ENCODE peak calls at places on chromosomes 5 and 9, in seven cellular contexts. P is HepG2, F is mucosa of descending colon, S is OCI-LY7, Y is AG10803, H is hepatocyte, T is K562. Q is an unnamed sample.

GRCh38 chr9:132312873-132313272 is 41.9 kb downstream of the SETX start:
- DNase-seq in P (no peak), T (no peak), S (no peak), H (no peak), F (no peak), Y (no peak), Q (no peak)

GRCh38 chr5:74098456-74098855 is 472.5 kb downstream of the ARHGEF28 start:
- DNase-seq in H (no peak), S (no peak), F (no peak), Y (no peak), T (no peak), P (no peak), Q (no peak)

GRCh38 chr9:101383361-101383760 is 1.4 kb downstream of the BAAT start:
- DNase-seq in P (no peak), H (no peak), S (no peak), Y (peak), F (no peak), T (no peak), Q (no peak)

GRCh38 chr9:91047529-91047928 is 245.9 kb downstream of the SYK start:
- DNase-seq in P (no peak), S (no peak), H (no peak), F (no peak), Y (peak), T (no peak), Q (no peak)

GRCh38 chr5:67806647-67807046 is 408.9 kb upstream of the PIK3R1 start:
- DNase-seq in S (no peak), T (no peak), F (no peak), P (no peak), Y (no peak), H (no peak), Q (no peak)

GRCh38 chr5:53364098-53364497 is 116.3 kb upstream of the FST start:
- DNase-seq in Y (no peak), S (no peak), H (no peak), F (no peak), P (no peak), T (no peak), Q (no peak)

GRCh38 chr5:112554089-112554977 is 135.3 kb upstream of the EPB41L4A start:
- DNase-seq in P (no peak), Y (peak), S (no peak), F (no peak), T (no peak), H (no peak), Q (no peak)

GRCh38 chr5:142000709-142001484 is 11.9 kb downstream of the GNPDA1 start:
- DNase-seq in S (no peak), T (peak), H (no peak), Y (no peak), F (peak), P (peak), Q (no peak)

GRCh38 chr9:107336718-107337360 is 53.8 kb downstream of the RAD23B start:
- DNase-seq in T (no peak), H (no peak), P (no peak), F (no peak), S (no peak), Y (peak), Q (peak)

GRCh38 chr5:40634593-40634992 is 45.1 kb upstream of the PTGER4 start:
- DNase-seq in F (no peak), H (no peak), T (no peak), P (no peak), S (no peak), Y (no peak), Q (no peak)

GRCh38 chr9:14349141-14349817 is 35.3 kb upstream of the NFIB start:
- DNase-seq in Y (no peak), S (no peak), T (no peak), F (peak), P (no peak), H (no peak), Q (no peak)

GRCh38 chr5:30572279-30572678 is 621.2 kb upstream of the CDH6 start:
- DNase-seq in Y (no peak), F (no peak), T (no peak), S (no peak), H (peak), P (peak), Q (no peak)

GRCh38 chr5:14165375-14166091 is 22.4 kb downstream of the TRIO start:
- DNase-seq in H (no peak), T (no peak), Y (peak), S (no peak), F (no peak), P (peak), Q (no peak)

GRCh38 chr9:107480386-107480789 is 9.2 kb downstream of the KLF4 start:
- DNase-seq in Y (peak), H (peak), T (peak), S (no peak), P (no peak), F (peak), Q (no peak)

GRCh38 chr5:41445937-41446563 is 64.4 kb downstream of the PLCXD3 start:
- DNase-seq in F (peak), Y (peak), T (no peak), H (no peak), S (no peak), P (no peak), Q (no peak)

GRCh38 chr5:111142932-111143331 is 50.8 kb downstream of the WDR36 start:
- DNase-seq in P (no peak), F (no peak), H (no peak), Y (no peak), T (no peak), S (no peak), Q (no peak)

GRCh38 chr5:56947052-56947451 is 4.9 kb downstream of the MIER3 start:
- DNase-seq in Y (no peak), H (no peak), P (no peak), T (no peak), F (no peak), S (no peak), Q (no peak)

GRCh38 chr5:81698806-81699205 is 52.1 kb downstream of the SSBP2 start:
- DNase-seq in F (no peak), P (no peak), Y (no peak), S (no peak), T (no peak), H (no peak), Q (no peak)

GRCh38 chr5:116789522-116789921 is 214.9 kb upstream of the SEMA6A start:
- DNase-seq in H (no peak), Y (no peak), P (no peak), S (no peak), T (no peak), F (no peak), Q (peak)

GRCh38 chr9:93678199-93679019 is 102.0 kb downstream of the PHF2 start:
- DNase-seq in F (peak), H (no peak), T (no peak), Y (no peak), P (no peak), S (no peak), Q (no peak)

GRCh38 chr9:121350993-121351561 is 19.0 kb downstream of the STOM start:
- DNase-seq in H (peak), S (no peak), F (peak), T (peak), P (no peak), Y (peak), Q (peak)

GRCh38 chr9:79129865-79130480 is 441.8 kb upstream of the TLE4 start:
- DNase-seq in S (peak), H (peak), Y (peak), P (peak), F (peak), T (peak), Q (peak)

GRCh38 chr5:113043491-113043931 is 66.9 kb downstream of the DCP2 start:
- DNase-seq in T (peak), P (peak), S (peak), F (no peak), Y (peak), H (peak), Q (no peak)

GRCh38 chr5:73450672-73451217 is 2.2 kb upstream of the FOXD1 start:
- DNase-seq in S (no peak), Y (no peak), P (no peak), T (peak), H (no peak), F (no peak), Q (no peak)

GRCh38 chr9:97766092-97766491 is 69.0 kb upstream of the XPA start:
- DNase-seq in H (no peak), P (no peak), T (no peak), Y (peak), S (no peak), F (no peak), Q (no peak)

GRCh38 chr5:28281381-28281780 is 1243.0 kb upstream of the CDH9 start:
- DNase-seq in H (no peak), F (no peak), P (no peak), Y (no peak), S (no peak), T (no peak), Q (no peak)

GRCh38 chr5:157516626-157517325 is 56.8 kb downstream of the NIPAL4 start:
- DNase-seq in F (no peak), H (peak), S (no peak), P (no peak), T (no peak), Y (peak), Q (no peak)

GRCh38 chr9:38061326-38061947 is 7.6 kb downstream of the SHB start:
- DNase-seq in P (no peak), S (no peak), F (no peak), T (no peak), H (no peak), Y (peak), Q (no peak)

GRCh38 chr5:128084228-128085167 is 932 bp downstream of the SLC12A2 start:
- DNase-seq in P (no peak), F (peak), H (peak), T (peak), S (peak), Y (no peak), Q (no peak)

GRCh38 chr9:112898872-112899281 is 8.2 kb upstream of the SLC46A2 start:
- DNase-seq in T (no peak), Y (no peak), H (no peak), F (no peak), P (peak), S (no peak), Q (no peak)

GRCh38 chr9:126483468-126484056 is 130.2 kb upstream of the LMX1B start:
- DNase-seq in T (no peak), S (no peak), F (no peak), Y (no peak), P (no peak), H (no peak), Q (no peak)

GRCh38 chr9:101957705-101958104 is 219.3 kb upstream of the GRIN3A start:
- DNase-seq in T (no peak), P (no peak), Y (no peak), F (no peak), S (no peak), H (no peak), Q (peak)

GRCh38 chr9:108416321-108416720 is 439.5 kb downstream of the ACTL7B start:
- DNase-seq in P (peak), H (peak), Y (no peak), S (no peak), F (peak), T (no peak), Q (no peak)

GRCh38 chr5:59838067-59838466 is 55.5 kb downstream of the PDE4D start:
- DNase-seq in H (no peak), Y (no peak), T (no peak), F (no peak), S (no peak), P (no peak), Q (no peak)

GRCh38 chr5:59835782-59836181 is 57.7 kb downstream of the PDE4D start:
- DNase-seq in T (no peak), H (no peak), F (no peak), S (no peak), P (no peak), Y (no peak), Q (no peak)

GRCh38 chr5:59837071-59837470 is 56.5 kb downstream of the PDE4D start:
- DNase-seq in Y (no peak), T (no peak), F (no peak), S (no peak), H (no peak), P (no peak), Q (no peak)

GRCh38 chr5:59840200-59840601 is 53.3 kb downstream of the PDE4D start:
- DNase-seq in F (no peak), S (no peak), Y (no peak), H (peak), P (peak), T (no peak), Q (peak)

DNA sequence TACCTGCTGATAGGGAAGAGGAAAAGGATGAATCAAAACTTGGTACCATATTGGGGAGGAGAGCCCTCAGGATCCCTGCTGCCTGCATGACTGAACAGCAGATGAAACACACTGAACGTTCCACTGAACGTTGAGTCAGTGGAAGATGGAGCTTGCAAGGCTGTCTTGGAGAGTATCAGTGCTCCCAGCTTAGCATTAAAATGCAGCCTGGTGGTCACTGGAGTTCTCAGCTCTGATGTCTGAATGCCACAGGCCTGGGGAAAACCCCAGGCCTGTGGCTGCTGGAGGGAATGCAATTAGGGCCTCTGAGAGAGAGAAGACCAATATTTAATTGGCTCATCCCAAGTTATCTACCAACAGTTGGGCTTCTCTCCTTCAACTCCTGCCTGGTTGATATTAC is 54.5 kb downstream of the PDE4D start:
- DNase-seq in Y (no peak), S (no peak), T (no peak), F (no peak), P (no peak), H (no peak), Q (no peak)
- H3K4me3 ChIP-seq in Y (no peak), S (no peak), T (no peak), F (no peak), P (no peak), H (no peak), Q (no peak)

GRCh38 chr9:34591911-34592866 is 2.7 kb upstream of the CNTFR start:
- DNase-seq in T (no peak), F (no peak), P (no peak), Y (no peak), H (no peak), S (no peak), Q (no peak)
- TF ChIP-seq CTCF in T (no peak), F (no peak), P (no peak), Y (no peak), H (no peak), S (peak), Q (no peak)

GRCh38 chr9:109780453-109781033 is 545 bp downstream of the PALM2AKAP2 start:
- DNase-seq in T (no peak), Y (peak), F (peak), P (no peak), S (no peak), H (no peak), Q (no peak)
- H3K4me3 ChIP-seq in T (no peak), Y (peak), F (no peak), P (peak), S (no peak), H (peak), Q (peak)

GRCh38 chr9:21585756-21586752 is 103.9 kb upstream of the IFNE start:
- DNase-seq in H (no peak), P (no peak), F (no peak), S (no peak), T (no peak), Y (peak), Q (no peak)
- TF ChIP-seq CTCF in H (no peak), P (no peak), F (no peak), S (no peak), T (no peak), Y (peak), Q (no peak)

GRCh38 chr5:370311-370958 is 48.9 kb downstream of the AHRR start:
- DNase-seq in F (peak), Y (no peak), S (no peak), T (no peak), P (no peak), H (no peak), Q (no peak)
- H3K4me3 ChIP-seq in F (no peak), Y (no peak), S (no peak), T (no peak), P (no peak), H (no peak), Q (no peak)

Q was measured in LNCaP clone FGC.